ENCODE peak calls at places on chromosomes 11 and 22, in six cellular contexts. M is A549, T is body of pancreas, N is fibroblast of lung, Z is kidney epithelial cell, G is psoas muscle. F is an unnamed sample.

GRCh38 chr22:18146389-18146753 is 3.6 kb upstream of the USP18 start:
- DNase-seq in Z (no peak), M (no peak), N (no peak), G (no peak), T (no peak), F (no peak)

GRCh38 chr22:48500481-48501230 is 1327.0 kb downstream of the BRD1 start:
- DNase-seq in M (no peak), Z (no peak), T (no peak), N (peak), G (peak), F (no peak)

GRCh38 chr11:134339756-134340155 is 8.0 kb downstream of the GLB1L2 start:
- DNase-seq in N (no peak), T (no peak), M (no peak), G (no peak), Z (no peak), F (no peak)

GRCh38 chr11:24531528-24531927 is 34.7 kb downstream of the LUZP2 start:
- DNase-seq in T (no peak), N (peak), Z (no peak), G (no peak), M (no peak), F (peak)

GRCh38 chr22:26800858-26801257 is 143.5 kb downstream of the MIAT start:
- DNase-seq in M (peak), G (no peak), Z (no peak), T (no peak), N (peak), F (no peak)

GRCh38 chr11:128239224-128239790 is 348.1 kb downstream of the ETS1 start:
- DNase-seq in N (no peak), T (no peak), G (no peak), M (no peak), Z (no peak), F (no peak)

GRCh38 chr22:37454857-37455686 is 27.8 kb upstream of the ELFN2 start:
- DNase-seq in T (peak), M (peak), G (no peak), N (peak), Z (peak), F (peak)

GRCh38 chr11:79438631-79439429 is 2.0 kb downstream of the TENM4 start:
- DNase-seq in G (peak), T (peak), M (no peak), N (peak), Z (no peak), F (peak)

GRCh38 chr11:122113836-122114235 is 2.2 kb downstream of the BLID start:
- DNase-seq in M (no peak), Z (no peak), G (no peak), T (no peak), N (no peak), F (no peak)

GRCh38 chr11:114909866-114910265 is 231.5 kb downstream of the NXPE2 start:
- DNase-seq in N (no peak), T (no peak), M (no peak), Z (no peak), G (no peak), F (no peak)

GRCh38 chr11:128496684-128497056 is 90.7 kb downstream of the ETS1 start:
- DNase-seq in G (peak), Z (no peak), T (no peak), M (peak), N (no peak), F (no peak)

GRCh38 chr22:36773935-36774334 is 2.0 kb downstream of the IFT27 start:
- DNase-seq in G (no peak), Z (no peak), N (peak), M (peak), T (no peak), F (peak)

GRCh38 chr11:111983187-111983986 is 41.8 kb upstream of the DLAT start:
- DNase-seq in Z (no peak), T (peak), N (peak), G (no peak), M (peak), F (no peak)

GRCh38 chr11:111980062-111980461 is 42.9 kb downstream of the DIXDC1 start:
- DNase-seq in T (no peak), Z (no peak), M (no peak), G (no peak), N (no peak), F (no peak)

GRCh38 chr11:111981270-111981669 is 43.9 kb upstream of the DLAT start:
- DNase-seq in Z (no peak), M (no peak), G (no peak), T (no peak), N (no peak), F (no peak)

GRCh38 chr11:111982532-111983186 is 42.5 kb upstream of the DLAT start:
- DNase-seq in G (no peak), Z (no peak), M (no peak), T (no peak), N (no peak), F (no peak)

GRCh38 chr11:111982019-111982464 is 43.2 kb upstream of the DLAT start:
- DNase-seq in T (peak), Z (peak), G (no peak), N (peak), M (peak), F (peak)
- TF ChIP-seq CTCF in T (peak), Z (peak), G (peak), N (peak), M (peak), F (peak)

GRCh38 chr22:22463855-22464540 is 44.5 kb downstream of the ZNF280B start:
- DNase-seq in N (peak), G (no peak), T (peak), Z (no peak), M (peak), F (peak)
- H3K4me3 ChIP-seq in N (no peak), G (no peak), T (no peak), Z (no peak), M (peak), F (no peak)

GRCh38 chr11:8689726-8690255 is 7.2 kb downstream of the RPL27A start:
- DNase-seq in M (no peak), N (peak), T (no peak), G (no peak), Z (no peak), F (no peak)

GRCh38 chr11:8690374-8691342 is 8.1 kb downstream of the RPL27A start:
- DNase-seq in N (no peak), T (no peak), M (no peak), G (no peak), Z (no peak), F (no peak)

GRCh38 chr11:8686325-8686724 is 3.7 kb downstream of the RPL27A start:
- DNase-seq in Z (no peak), G (no peak), M (no peak), T (no peak), N (no peak), F (no peak)

GRCh38 chr11:8685820-8686219 is 3.2 kb downstream of the RPL27A start:
- DNase-seq in G (no peak), M (no peak), N (no peak), T (no peak), Z (no peak), F (no peak)

GRCh38 chr11:8688414-8689362 is 6.1 kb downstream of the RPL27A start:
- DNase-seq in Z (peak), G (peak), N (peak), T (peak), M (peak), F (peak)
- TF ChIP-seq CTCF in Z (no peak), G (peak), N (no peak), T (peak), M (peak), F (peak)

GRCh38 chr11:96008161-96008560 is 84.3 kb upstream of the MTMR2 start:
- DNase-seq in G (no peak), M (no peak), T (no peak), Z (no peak), N (peak), F (no peak)
- H3K4me3 ChIP-seq in G (no peak), M (no peak), T (no peak), Z (no peak), N (no peak), F (no peak)

DNA sequence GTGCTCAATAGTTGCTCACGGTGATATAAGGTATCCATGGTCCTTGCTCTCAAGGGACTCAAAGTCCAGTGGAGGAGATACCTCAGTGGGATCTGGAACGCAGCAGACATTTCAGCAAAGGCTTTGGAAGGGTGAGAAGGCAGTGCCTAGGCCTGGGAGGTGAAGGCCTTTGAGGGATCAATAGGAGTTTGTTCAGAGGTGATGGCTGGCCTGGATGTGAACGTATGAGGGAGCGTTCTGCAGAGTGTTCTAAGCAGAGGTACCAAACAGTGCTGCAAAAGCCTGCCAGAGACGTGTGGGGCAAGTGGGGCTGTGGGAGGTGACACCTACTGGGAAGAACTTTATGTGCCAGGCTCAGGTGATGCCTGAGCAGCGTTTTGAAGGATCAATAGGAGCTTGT is 7.4 kb upstream of the MB start:
- DNase-seq in N (no peak), T (no peak), M (no peak), G (no peak), Z (no peak), F (no peak)
- TF ChIP-seq CTCF in N (no peak), T (no peak), M (no peak), G (no peak), Z (no peak), F (no peak)

DNA sequence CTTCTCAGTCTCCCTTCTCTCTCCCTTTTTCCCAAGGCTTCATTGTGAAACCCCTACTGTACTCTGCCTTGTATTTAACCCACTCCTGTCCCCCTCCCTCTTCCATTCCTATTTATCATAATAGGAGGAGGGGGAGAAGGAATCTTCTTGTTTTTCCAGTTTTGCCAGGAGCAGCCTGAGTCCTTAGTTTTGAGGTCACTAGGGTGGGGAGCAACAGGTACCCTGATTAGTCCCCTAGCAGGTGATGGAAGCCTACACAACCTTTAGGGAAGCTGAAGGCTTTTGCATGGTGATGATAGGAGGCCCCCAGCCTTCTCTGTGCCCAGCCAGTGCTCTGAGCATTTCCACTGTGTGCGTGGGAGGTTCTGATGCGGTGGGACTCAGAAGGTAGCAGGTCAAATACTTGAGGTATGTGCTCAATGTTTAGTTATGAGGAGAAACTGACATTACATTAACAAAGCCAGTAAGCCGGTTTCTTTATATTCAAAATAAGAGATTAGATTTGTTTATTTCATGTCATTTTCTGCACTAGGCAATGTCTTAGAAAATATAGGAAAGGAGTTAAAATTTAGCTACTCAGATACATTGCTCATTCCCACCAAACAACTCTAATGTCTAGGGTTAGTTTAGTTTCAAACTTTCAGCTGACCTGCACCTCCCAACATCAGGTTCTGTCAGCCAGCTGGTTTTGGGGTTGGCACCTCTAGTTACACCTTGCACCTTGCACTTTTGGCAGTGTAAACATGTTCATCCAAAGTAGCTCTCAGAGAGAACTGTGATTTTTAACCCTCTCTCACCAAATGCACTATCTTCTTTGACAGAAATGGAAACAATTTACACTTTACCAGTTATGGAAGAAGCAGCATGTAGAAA is 26.0 kb downstream of the PARVA start:
- DNase-seq in T (no peak), N (peak), M (no peak), Z (no peak), G (no peak), F (no peak)
- H3K4me3 ChIP-seq in T (no peak), N (no peak), M (no peak), Z (no peak), G (no peak), F (no peak)

DNA sequence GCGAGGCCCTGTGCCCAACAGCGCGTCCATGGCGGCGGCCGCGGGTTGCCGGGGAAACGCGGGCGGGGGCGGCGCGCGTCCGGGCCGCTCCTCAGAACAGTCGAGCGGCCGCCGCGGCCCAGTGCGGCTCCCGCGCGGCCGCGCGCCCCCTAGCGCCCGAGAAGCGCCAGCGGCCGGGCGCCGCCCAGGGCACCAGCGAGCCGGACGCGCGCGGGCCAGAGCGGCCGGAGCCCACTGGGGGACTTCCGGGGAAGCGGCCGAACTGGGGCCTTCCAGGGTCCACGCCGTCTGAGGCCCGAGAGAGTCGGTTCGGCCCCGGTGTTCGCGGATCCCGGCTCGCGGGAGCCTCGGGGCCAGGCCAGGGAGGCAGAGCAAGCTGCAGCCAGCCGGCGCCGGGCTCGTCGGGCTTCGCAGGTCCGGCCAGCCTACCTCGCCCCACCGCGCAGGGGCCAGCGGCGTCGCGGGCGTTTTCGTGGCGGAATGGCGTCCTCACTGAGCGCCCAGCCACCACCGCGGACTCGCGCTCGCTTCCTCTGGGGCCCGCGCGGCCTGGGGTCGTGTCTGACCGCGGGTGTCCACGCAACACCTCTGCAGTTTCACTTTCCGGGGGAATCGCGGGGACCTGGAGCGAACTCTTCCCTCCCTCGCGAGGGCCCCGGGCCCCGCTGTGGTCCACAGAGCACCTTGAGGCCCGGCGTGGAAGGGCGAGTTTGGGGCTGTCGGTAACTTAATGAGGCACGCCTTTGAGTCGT is at the start of gene DENND6B:
- DNase-seq in Z (no peak), T (peak), M (peak), N (peak), G (peak), F (peak)
- TF ChIP-seq CTCF in Z (no peak), T (peak), M (peak), N (peak), G (peak), F (no peak)

DNA sequence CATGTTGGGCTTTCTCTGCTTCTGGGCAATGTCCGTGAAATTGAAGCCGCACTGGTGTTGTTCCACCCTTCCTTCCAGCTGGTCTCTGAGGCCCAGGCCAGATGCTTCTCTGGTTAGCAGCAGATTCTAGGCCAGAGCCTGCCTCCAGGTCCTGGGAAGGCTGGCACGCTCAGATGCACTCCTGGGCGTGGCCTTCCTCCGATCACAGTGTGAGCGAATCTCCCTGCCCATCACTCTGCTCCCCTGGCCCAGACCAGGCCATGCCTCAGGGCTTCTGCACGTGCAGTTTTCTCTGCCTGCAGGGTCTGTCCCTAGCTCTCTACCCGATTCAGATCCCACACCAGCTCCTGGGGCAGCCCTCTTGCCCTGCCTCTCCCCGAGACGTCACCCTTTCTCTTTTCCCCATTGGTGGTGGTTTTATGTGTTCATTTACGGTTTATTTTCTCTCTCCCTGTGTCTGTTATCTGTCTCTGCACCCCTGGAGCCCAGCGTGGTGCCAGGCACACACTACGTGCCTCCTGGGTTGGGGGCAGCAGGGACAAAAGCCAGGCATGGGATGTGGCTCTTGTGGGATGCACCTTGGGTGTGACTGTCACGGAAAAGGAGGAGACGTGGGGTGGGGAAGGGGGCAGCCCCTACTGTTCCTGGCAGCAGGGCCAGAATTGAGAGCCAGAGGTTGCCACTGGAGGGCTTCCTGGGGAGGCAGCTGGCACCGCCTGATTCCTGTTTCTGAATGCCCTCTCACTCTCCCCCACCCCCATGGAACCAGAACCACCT is 66.0 kb downstream of the KCNQ1 start:
- DNase-seq in Z (no peak), G (peak), N (no peak), T (no peak), M (no peak), F (no peak)
- H3K4me3 ChIP-seq in Z (no peak), G (no peak), N (no peak), T (no peak), M (no peak), F (no peak)

GRCh38 chr11:68020575-68020974 is 9.9 kb upstream of the NDUFS8 start:
- DNase-seq in G (no peak), M (peak), Z (no peak), N (no peak), T (no peak), F (peak)
- TF ChIP-seq CTCF in G (no peak), M (peak), Z (peak), N (peak), T (peak), F (peak)

DNA sequence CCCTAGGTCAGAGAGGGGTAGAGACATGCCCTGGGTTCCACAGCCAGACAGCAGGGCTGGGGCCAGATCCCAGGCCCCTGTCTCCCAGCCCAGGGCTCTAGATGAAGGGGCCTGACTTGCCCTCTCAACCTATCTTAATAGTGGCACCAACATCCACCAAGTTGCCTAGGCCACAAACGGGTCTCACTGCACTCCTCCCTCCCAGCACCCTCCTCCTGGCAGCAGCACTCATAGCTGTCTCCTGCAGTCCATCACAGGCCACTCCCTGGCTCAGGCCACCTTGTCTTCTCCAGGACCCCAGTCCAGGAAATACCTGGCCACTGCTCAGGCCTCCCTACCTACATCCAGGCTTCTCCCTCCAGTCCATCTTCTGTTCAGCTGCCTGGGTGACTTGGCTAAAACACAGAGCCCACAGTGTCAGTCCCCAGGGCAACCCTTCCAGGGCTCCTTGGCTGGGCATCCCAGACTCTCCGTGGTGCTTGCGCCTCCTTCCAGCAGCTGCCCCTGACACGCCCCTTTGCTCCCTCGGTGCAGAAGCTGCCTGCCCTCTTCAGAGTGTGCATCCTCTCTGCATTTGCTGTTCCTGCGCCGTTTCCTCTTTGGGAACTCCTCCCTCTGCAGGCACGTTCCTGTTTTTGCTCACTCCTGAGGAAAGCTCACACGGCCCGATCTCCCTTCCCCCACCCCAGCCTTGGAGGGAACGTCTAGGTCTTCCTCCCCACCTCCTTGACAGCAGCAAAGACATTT is 40.5 kb downstream of the LRRC32 start:
- DNase-seq in Z (no peak), T (peak), G (peak), N (no peak), M (no peak), F (peak)
- H3K4me3 ChIP-seq in Z (no peak), T (no peak), G (no peak), N (no peak), M (no peak), F (no peak)